ENCODE peak calls at places on chromosome 13, in five cellular contexts. Z is uterus, E is left ventricle myocardium inferior, S is cardiac muscle cell, W is fibroblast of mammary gland. P is an unnamed sample.
A peak's percentile ranks its signal among the peaks of the same experiment; 100 is the strongest.

GRCh38 chr13:32320528-32320927 is 5.2 kb downstream of the BRCA2 start:
- DNase-seq in Z (no peak), E (no peak), S (no peak), W (no peak), P (no peak)

GRCh38 chr13:112895521-112896465 is 73.2 kb upstream of the MCF2L start:
- DNase-seq in Z (no peak), E (peak; percentile 9), S (no peak), W (no peak), P (no peak)

GRCh38 chr13:41544824-41545707 is 87.7 kb downstream of the RGCC start:
- DNase-seq in Z (no peak), E (no peak), S (no peak), W (no peak), P (no peak)

GRCh38 chr13:93172109-93172508 is 54.5 kb upstream of the GPC6 start:
- DNase-seq in Z (no peak), E (no peak), S (no peak), W (peak; percentile 11), P (no peak)

GRCh38 chr13:113448885-113449692 is 4.2 kb downstream of the ADPRHL1 start:
- DNase-seq in Z (peak; percentile 64), E (no peak), S (no peak), W (peak; percentile 93), P (no peak)

GRCh38 chr13:40440990-40441820 is 225.2 kb downstream of the FOXO1 start:
- DNase-seq in Z (peak; percentile 69), E (peak; percentile 82), S (peak; percentile 55), W (peak; percentile 69), P (no peak)

GRCh38 chr13:83007226-83007625 is 875.0 kb downstream of the SLITRK1 start:
- DNase-seq in Z (no peak), E (no peak), S (no peak), W (no peak), P (no peak)

GRCh38 chr13:27053235-27053884 is 118.3 kb downstream of the USP12 start:
- DNase-seq in Z (no peak), E (no peak), S (no peak), W (no peak), P (no peak)

GRCh38 chr13:65555973-65556372 is 1674.2 kb downstream of the PCDH9 start:
- DNase-seq in Z (no peak), E (no peak), S (no peak), W (no peak), P (no peak)

GRCh38 chr13:52600666-52601065 is 41.6 kb upstream of the HNRNPA1L2 start:
- DNase-seq in Z (no peak), E (no peak), S (peak; percentile 30), W (peak; percentile 47), P (no peak)

GRCh38 chr13:41675306-41675705 is 218.0 kb downstream of the RGCC start:
- DNase-seq in Z (no peak), E (no peak), S (peak; percentile 53), W (peak; percentile 68), P (no peak)

GRCh38 chr13:110216403-110217041 is 90.4 kb downstream of the COL4A1 start:
- DNase-seq in Z (peak; percentile 45), E (no peak), S (peak; percentile 92), W (peak; percentile 83), P (no peak)

GRCh38 chr13:105603283-105603682 is 932.2 kb downstream of the EFNB2 start:
- DNase-seq in Z (no peak), E (no peak), S (no peak), W (no peak), P (no peak)

GRCh38 chr13:111597041-111598017 is 276.9 kb downstream of the TEX29 start:
- DNase-seq in Z (no peak), E (no peak), S (no peak), W (no peak), P (no peak)

GRCh38 chr13:27487776-27488175 is 37.4 kb upstream of the MTIF3 start:
- DNase-seq in Z (no peak), E (no peak), S (peak; percentile 23), W (no peak), P (no peak)

GRCh38 chr13:109672545-109672944 is 113.8 kb downstream of the IRS2 start:
- DNase-seq in Z (no peak), E (no peak), S (no peak), W (no peak), P (peak; percentile 27)

GRCh38 chr13:50156140-50156539 is 140.9 kb downstream of the KCNRG start:
- DNase-seq in Z (no peak), E (no peak), S (peak; percentile 65), W (peak; percentile 64), P (no peak)

GRCh38 chr13:26590951-26591350 is 33.5 kb downstream of the WASF3 start:
- DNase-seq in Z (no peak), E (no peak), S (no peak), W (no peak), P (no peak)

GRCh38 chr13:22948421-22948820 is 232.4 kb upstream of the SGCG start:
- DNase-seq in Z (no peak), E (no peak), S (no peak), W (no peak), P (no peak)

GRCh38 chr13:94249512-94249911 is 230.0 kb downstream of the DCT start:
- DNase-seq in Z (no peak), E (no peak), S (peak; percentile 82), W (peak; percentile 88), P (peak; percentile 27)

GRCh38 chr13:53045110-53045509 is 16.5 kb downstream of the OLFM4 start:
- DNase-seq in Z (no peak), E (no peak), S (no peak), W (no peak), P (no peak)

GRCh38 chr13:106566682-106567420 is 1.1 kb downstream of the ARGLU1 start:
- DNase-seq in Z (peak; percentile 58), E (peak; percentile 59), S (peak; percentile 71), W (peak; percentile 64), P (no peak)

GRCh38 chr13:104773775-104774174 is 1707.6 kb upstream of the SLC10A2 start:
- DNase-seq in Z (no peak), E (no peak), S (peak; percentile 70), W (peak; percentile 54), P (peak; percentile 7)

GRCh38 chr13:43122706-43123268 is 99.4 kb downstream of the DNAJC15 start:
- DNase-seq in Z (no peak), E (no peak), S (no peak), W (no peak), P (no peak)

GRCh38 chr13:78657699-78658629 is 991 bp downstream of the OBI1 start:
- DNase-seq in Z (no peak), E (no peak), S (peak; percentile 17), W (peak; percentile 33), P (no peak)

GRCh38 chr13:73082471-73082870 is 23.7 kb downstream of the KLF5 start:
- DNase-seq in Z (no peak), E (no peak), S (no peak), W (no peak), P (no peak)

GRCh38 chr13:53064721-53065120 is 36.1 kb downstream of the OLFM4 start:
- DNase-seq in Z (peak; percentile 40), E (no peak), S (peak; percentile 40), W (peak; percentile 8), P (no peak)

GRCh38 chr13:68748038-68748437 is 1359.6 kb upstream of the ATXN8OS start:
- DNase-seq in Z (no peak), E (no peak), S (no peak), W (no peak), P (no peak)

GRCh38 chr13:40539954-40540706 is 126.3 kb downstream of the FOXO1 start:
- DNase-seq in Z (no peak), E (no peak), S (peak; percentile 89), W (peak; percentile 78), P (peak; percentile 54)

GRCh38 chr13:92460479-92460878 is 766.1 kb upstream of the GPC6 start:
- DNase-seq in Z (no peak), E (no peak), S (peak; percentile 17), W (no peak), P (no peak)

GRCh38 chr13:27919299-27919933 is 384 bp upstream of the PDX1 start:
- DNase-seq in Z (no peak), E (no peak), S (no peak), W (no peak), P (no peak)

DNA sequence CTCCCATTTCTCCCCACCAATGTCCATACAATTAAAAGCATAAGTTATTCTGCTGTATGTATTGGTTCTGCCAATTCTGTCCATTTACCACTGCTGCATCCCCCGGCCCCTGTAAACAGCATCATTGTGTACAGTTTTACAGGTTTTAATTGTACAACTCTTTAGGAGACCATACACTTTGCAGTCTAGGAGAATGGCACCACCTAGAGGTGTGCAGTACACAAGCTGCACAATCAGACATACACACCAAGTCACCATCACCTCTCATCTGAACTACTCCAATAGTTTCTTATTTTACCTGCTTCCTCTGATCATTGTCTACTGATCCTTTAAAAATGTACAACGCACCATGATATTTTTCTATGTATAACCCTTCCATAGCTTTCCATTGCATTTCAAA is 855.9 kb upstream of the KLHL1 start:
- DNase-seq in Z (no peak), E (no peak), S (no peak), W (no peak), P (no peak)
- TF ChIP-seq CTCF in Z (no peak), E (no peak), S (no peak), W (no peak), P (no peak)

GRCh38 chr13:44978328-44978727 is 10.9 kb downstream of the NUFIP1 start:
- DNase-seq in Z (no peak), E (no peak), S (no peak), W (no peak), P (no peak)
- TF ChIP-seq CTCF in Z (no peak), E (no peak), S (peak; percentile 16), W (peak; percentile 12), P (peak; percentile 9)

GRCh38 chr13:102089177-102089576 is 312.7 kb downstream of the FGF14 start:
- DNase-seq in Z (no peak), E (no peak), S (no peak), W (peak; percentile 19), P (no peak)

GRCh38 chr13:102090532-102090931 is 311.3 kb downstream of the FGF14 start:
- DNase-seq in Z (no peak), E (no peak), S (no peak), W (no peak), P (no peak)

GRCh38 chr13:102089722-102090121 is 312.1 kb downstream of the FGF14 start:
- DNase-seq in Z (no peak), E (no peak), S (no peak), W (no peak), P (no peak)

DNA sequence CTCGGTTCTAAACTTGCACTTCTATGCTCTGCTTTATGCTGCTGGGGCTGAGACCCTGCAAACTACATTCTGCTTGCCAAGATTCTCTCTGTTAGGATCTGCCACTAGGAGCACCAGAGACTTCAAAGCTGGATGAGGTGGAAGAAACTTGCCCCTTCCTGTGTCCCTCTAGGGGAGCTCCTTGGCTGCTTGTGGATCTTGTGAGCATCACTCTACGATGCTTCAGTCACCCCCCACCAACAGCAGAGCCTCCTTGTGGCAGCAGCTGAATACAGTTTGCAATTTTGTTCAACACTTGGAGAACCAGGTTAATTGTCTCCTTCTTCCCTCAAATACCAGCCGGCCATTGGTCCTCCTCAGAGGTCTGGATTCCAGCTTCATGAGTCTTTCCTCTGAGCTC is 310.6 kb downstream of the FGF14 start:
- DNase-seq in Z (no peak), E (no peak), S (no peak), W (peak; percentile 35), P (no peak)
- TF ChIP-seq CTCF in Z (no peak), E (no peak), S (no peak), W (no peak), P (peak; percentile 12)

GRCh38 chr13:36858285-36858684 is 39.3 kb downstream of the RFXAP start:
- DNase-seq in Z (no peak), E (no peak), S (peak; percentile 69), W (peak; percentile 54), P (peak; percentile 6)
- TF ChIP-seq CTCF in Z (peak; percentile 47), E (peak; percentile 56), S (peak; percentile 54), W (peak; percentile 50), P (peak; percentile 54)

GRCh38 chr13:70310720-70311119 is 202.5 kb upstream of the KLHL1 start:
- DNase-seq in Z (no peak), E (no peak), S (no peak), W (no peak), P (no peak)
- TF ChIP-seq CTCF in Z (no peak), E (peak; percentile 54), S (no peak), W (no peak), P (no peak)